ENCODE peak calls at places on chromosomes 7 and 10, in six cellular contexts. B, T, D, M, S and O are unnamed samples.

GRCh38 chr10:114389429-114389828 is 14.9 kb downstream of the AFAP1L2 start:
- DNase-seq in T (no peak), B (no peak), M (peak), S (no peak), D (peak), O (peak)

GRCh38 chr10:108039821-108040584 is 875.5 kb upstream of the SORCS1 start:
- DNase-seq in D (peak), M (no peak), S (no peak), B (no peak), T (no peak), O (no peak)

GRCh38 chr10:113709221-113709838 is 29.6 kb downstream of the CASP7 start:
- DNase-seq in B (no peak), M (no peak), S (no peak), T (no peak), D (no peak), O (no peak)

GRCh38 chr7:133854739-133855138 is 272.4 kb upstream of the LRGUK start:
- DNase-seq in M (no peak), D (peak), S (no peak), T (no peak), B (no peak), O (no peak)

GRCh38 chr7:150399421-150399820 is 20.3 kb downstream of the ZNF775 start:
- DNase-seq in D (no peak), M (no peak), S (no peak), B (no peak), T (no peak), O (no peak)

GRCh38 chr10:12727832-12728215 is 273.7 kb downstream of the CCDC3 start:
- DNase-seq in D (no peak), B (no peak), S (no peak), T (no peak), M (no peak), O (peak)

GRCh38 chr7:90383422-90383821 is 19.8 kb upstream of the CLDN12 start:
- DNase-seq in B (no peak), S (no peak), M (no peak), T (no peak), D (peak), O (no peak)

GRCh38 chr10:104449402-104449801 is 95.8 kb downstream of the CFAP58 start:
- DNase-seq in D (no peak), B (no peak), T (no peak), S (no peak), M (no peak), O (no peak)

GRCh38 chr10:73163096-73163495 is 4.7 kb downstream of the ECD start:
- DNase-seq in T (no peak), B (no peak), M (no peak), D (no peak), S (no peak), O (no peak)

GRCh38 chr7:95476904-95477594 is 8.7 kb upstream of the ASB4 start:
- DNase-seq in T (no peak), S (peak), M (peak), B (no peak), D (peak), O (peak)

GRCh38 chr7:110988890-110989501 is 101.9 kb upstream of the LRRN3 start:
- DNase-seq in D (no peak), S (no peak), M (no peak), T (no peak), B (peak), O (no peak)

GRCh38 chr7:132750056-132750455 is 173.8 kb upstream of the PLXNA4 start:
- DNase-seq in M (no peak), T (no peak), D (no peak), B (no peak), S (no peak), O (no peak)

GRCh38 chr10:96228408-96229019 is 42.9 kb downstream of the BLNK start:
- DNase-seq in D (no peak), S (no peak), M (no peak), B (no peak), T (no peak), O (no peak)

GRCh38 chr10:32315426-32315825 is 31.5 kb downstream of the EPC1 start:
- DNase-seq in B (no peak), D (no peak), M (no peak), S (no peak), T (no peak), O (no peak)

GRCh38 chr10:98361131-98361633 is 53.8 kb downstream of the PYROXD2 start:
- DNase-seq in S (peak), B (peak), M (no peak), D (peak), T (peak), O (peak)

GRCh38 chr10:98328163-98328562 is 60.2 kb upstream of the LOXL4 start:
- DNase-seq in B (no peak), D (no peak), S (no peak), T (no peak), M (no peak), O (no peak)

GRCh38 chr7:105350906-105351305 is 37.8 kb downstream of the SRPK2 start:
- DNase-seq in T (no peak), M (no peak), B (no peak), D (no peak), S (no peak), O (no peak)

GRCh38 chr7:134188311-134188710 is 61.2 kb downstream of the LRGUK start:
- DNase-seq in B (no peak), D (peak), M (no peak), T (no peak), S (no peak), O (no peak)

GRCh38 chr10:21534611-21535493 is 820 bp downstream of the MLLT10 start:
- DNase-seq in T (peak), M (peak), S (peak), B (peak), D (peak), O (peak)

GRCh38 chr10:121594623-121595320 is 3.5 kb downstream of the FGFR2 start:
- DNase-seq in T (no peak), B (no peak), M (no peak), S (no peak), D (no peak), O (no peak)
- H3K27ac ChIP-seq in T (no peak), B (no peak), M (peak), S (peak), D (no peak), O (no peak)

GRCh38 chr7:75611557-75612178 is 119.5 kb downstream of the SPDYE5 start:
- DNase-seq in D (no peak), M (peak), S (peak), T (peak), B (peak), O (peak)
- H3K27ac ChIP-seq in D (no peak), M (peak), S (peak), T (peak), B (peak), O (no peak)

DNA sequence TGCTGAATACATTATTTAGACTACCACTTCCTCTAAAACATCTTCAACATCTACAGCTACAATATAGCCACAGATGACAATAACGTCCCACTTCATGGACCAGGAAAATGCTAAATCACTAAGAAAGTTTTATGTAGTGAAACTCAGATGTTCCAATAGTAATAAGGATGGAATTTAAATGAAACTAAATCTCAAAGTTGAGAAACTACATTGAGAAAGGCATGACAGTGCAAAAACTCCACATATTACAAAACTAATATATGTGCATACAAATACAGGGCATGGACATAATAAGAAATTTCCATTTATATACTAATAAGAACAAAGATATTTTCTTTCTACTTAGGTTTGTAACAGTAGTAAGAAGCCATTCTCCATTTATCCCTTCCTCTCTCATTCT is 31.1 kb downstream of the POT1 start:
- DNase-seq in M (no peak), S (no peak), B (no peak), D (no peak), T (no peak), O (no peak)
- H3K27ac ChIP-seq in M (no peak), S (no peak), B (no peak), D (no peak), T (no peak), O (no peak)

GRCh38 chr7:24668922-24669635 is 88.2 kb downstream of the GSDME start:
- DNase-seq in S (no peak), T (no peak), M (no peak), B (no peak), D (peak), O (no peak)
- H3K27ac ChIP-seq in S (no peak), T (no peak), M (no peak), B (no peak), D (no peak), O (no peak)

GRCh38 chr7:158263964-158264748 is 323.5 kb downstream of the PTPRN2 start:
- DNase-seq in B (peak), D (no peak), S (no peak), T (peak), M (no peak), O (no peak)
- H3K27ac ChIP-seq in B (no peak), D (no peak), S (no peak), T (no peak), M (no peak), O (no peak)

GRCh38 chr7:2680256-2680655 is 7.7 kb upstream of the AMZ1 start:
- DNase-seq in M (no peak), D (no peak), T (no peak), B (no peak), S (no peak), O (no peak)

GRCh38 chr7:2680792-2681490 is 7.1 kb upstream of the AMZ1 start:
- DNase-seq in D (peak), S (peak), T (peak), B (peak), M (peak), O (peak)

GRCh38 chr7:2684501-2684900 is 3.5 kb upstream of the AMZ1 start:
- DNase-seq in S (no peak), M (no peak), T (no peak), B (no peak), D (no peak), O (no peak)

GRCh38 chr7:2686101-2686500 is 1.9 kb upstream of the AMZ1 start:
- DNase-seq in S (no peak), T (no peak), M (no peak), D (no peak), B (no peak), O (no peak)

DNA sequence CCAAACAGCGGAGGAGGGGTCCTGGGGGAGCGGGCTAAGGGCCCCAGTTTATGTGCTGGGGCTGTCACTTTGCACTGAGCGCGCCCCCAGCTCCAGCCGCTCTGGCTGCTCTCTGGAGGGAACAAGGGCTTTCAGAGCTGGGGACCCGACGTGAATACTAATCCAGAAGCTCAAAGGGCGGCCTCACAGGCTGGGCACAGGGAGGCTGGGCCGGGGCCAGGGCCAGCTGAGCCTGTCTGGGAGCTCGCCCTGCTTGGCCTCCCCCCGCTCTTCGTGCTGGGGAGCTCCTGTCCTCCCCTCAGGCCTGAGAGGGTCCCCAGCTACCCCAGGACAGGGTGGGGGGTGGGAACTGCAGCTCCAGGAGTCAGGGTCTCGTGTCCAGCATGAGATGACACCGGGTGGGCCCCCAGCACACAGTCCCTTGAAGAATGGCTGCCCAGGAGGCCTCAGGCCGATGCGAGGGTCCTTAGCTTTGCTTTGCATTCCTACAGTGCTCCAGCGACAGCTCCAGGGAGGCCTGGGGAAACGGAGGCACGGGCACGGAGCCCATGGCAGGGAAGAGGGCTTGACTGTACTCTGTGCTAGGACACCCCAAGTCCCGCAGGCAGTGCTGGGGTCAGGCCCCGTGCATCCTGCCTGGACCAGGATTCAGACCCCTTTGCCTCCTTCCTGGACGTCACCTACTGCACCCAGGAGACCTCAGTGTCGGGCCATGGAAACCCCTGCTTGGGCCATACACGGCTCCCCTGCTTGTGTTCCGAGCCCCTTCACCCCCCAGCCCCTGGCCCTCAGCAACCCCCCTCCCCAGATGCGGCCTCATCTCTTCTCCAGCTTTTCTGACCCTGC is 5.8 kb upstream of the AMZ1 start:
- DNase-seq in D (no peak), B (no peak), S (peak), T (no peak), M (no peak), O (no peak)
- H3K27ac ChIP-seq in D (no peak), B (no peak), S (peak), T (no peak), M (no peak), O (no peak)

DNA sequence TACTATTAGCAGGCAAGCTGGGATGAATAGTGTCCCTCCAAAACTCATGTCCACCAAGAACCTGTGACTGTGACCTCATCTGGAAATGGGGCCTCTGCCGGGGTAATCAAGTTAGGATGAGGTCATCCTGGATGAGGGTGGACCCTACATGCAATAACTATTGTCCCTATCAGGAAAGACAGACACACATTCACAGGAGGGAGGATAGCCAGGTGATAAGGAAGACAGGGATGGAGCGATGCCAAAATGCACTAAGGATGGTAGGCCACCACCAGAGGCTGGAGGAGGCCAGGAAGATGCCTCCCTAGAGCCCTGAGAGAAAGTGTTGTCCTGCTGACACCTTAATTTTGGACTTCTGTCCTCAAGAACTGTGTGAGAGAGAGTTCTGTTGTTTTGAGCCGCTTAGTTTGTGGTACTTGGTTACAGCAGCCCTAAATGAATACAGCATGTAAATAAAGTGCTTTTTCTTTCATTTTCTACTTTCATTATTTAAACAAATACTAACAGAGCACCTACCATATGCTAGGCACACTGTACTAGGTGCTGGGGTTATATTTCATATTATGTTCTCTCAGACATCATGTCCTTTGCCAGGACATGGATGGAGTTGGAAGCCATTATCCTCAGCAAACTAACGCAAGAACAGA is 111.9 kb downstream of the USP6NL start:
- DNase-seq in M (no peak), S (no peak), T (no peak), D (no peak), B (no peak), O (no peak)
- H3K27ac ChIP-seq in M (no peak), S (no peak), T (no peak), D (no peak), B (no peak), O (no peak)

GRCh38 chr7:131039836-131040235 is 287.8 kb upstream of the MKLN1 start:
- DNase-seq in T (no peak), D (no peak), M (no peak), S (no peak), B (no peak), O (no peak)
- H3K27ac ChIP-seq in T (peak), D (peak), M (no peak), S (peak), B (no peak), O (peak)

DNA sequence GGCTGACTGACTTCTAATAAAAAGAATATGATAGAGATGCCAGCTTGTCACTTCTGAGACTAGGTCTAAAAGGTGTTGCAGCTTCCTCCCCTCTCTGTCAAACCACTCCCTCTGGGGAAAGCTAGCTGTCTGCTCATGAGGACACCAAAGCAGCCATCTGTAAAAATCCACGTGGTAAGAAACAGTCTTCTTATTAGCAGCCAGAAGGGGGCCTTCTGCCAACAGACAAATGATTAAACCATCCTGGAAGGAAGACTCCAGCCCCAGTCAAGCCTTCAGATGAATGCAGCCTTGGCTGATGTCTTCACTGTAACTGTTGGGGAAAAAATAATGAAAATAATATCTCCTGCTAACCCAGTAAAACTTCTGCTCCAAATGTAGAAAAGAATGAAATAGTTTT is 41.9 kb upstream of the DAGLB start:
- DNase-seq in D (no peak), B (no peak), S (no peak), T (no peak), M (no peak), O (no peak)
- H3K27ac ChIP-seq in D (no peak), B (no peak), S (no peak), T (no peak), M (no peak), O (no peak)